ENCODE peak calls at places on chromosomes 1 and 21, in six cellular contexts. Q, E, C, I, F and M are unnamed samples.

GRCh38 chr1:16212251-16212961 is at the start of gene ARHGEF19:
- DNase-seq in Q (peak; percentile 66), E (peak; percentile 89), C (no peak), I (peak; percentile 79), F (no peak), M (no peak)

GRCh38 chr1:63152572-63152971 is 169.8 kb upstream of the FOXD3 start:
- DNase-seq in Q (no peak), E (no peak), C (no peak), I (no peak), F (no peak), M (no peak)

GRCh38 chr1:183282101-183282855 is 96.2 kb downstream of the LAMC2 start:
- DNase-seq in Q (peak; percentile 48), E (peak; percentile 92), C (no peak), I (no peak), F (no peak), M (no peak)

GRCh38 chr21:36323032-36323431 is 3.0 kb downstream of the MORC3 start:
- DNase-seq in Q (no peak), E (no peak), C (no peak), I (no peak), F (no peak), M (no peak)

GRCh38 chr1:85581802-85582686 is 1.5 kb downstream of the CCN1 start:
- DNase-seq in Q (peak; percentile 80), E (peak; percentile 54), C (peak; percentile 58), I (peak; percentile 43), F (no peak), M (no peak)

GRCh38 chr21:32437729-32438128 is 25.2 kb downstream of the EVA1C start:
- DNase-seq in Q (no peak), E (no peak), C (no peak), I (no peak), F (no peak), M (no peak)

GRCh38 chr1:10642403-10643080 is 153.9 kb downstream of the CASZ1 start:
- DNase-seq in Q (no peak), E (no peak), C (no peak), I (no peak), F (no peak), M (no peak)

GRCh38 chr1:67580671-67581403 is 104.2 kb upstream of the GADD45A start:
- DNase-seq in Q (no peak), E (no peak), C (peak; percentile 56), I (no peak), F (no peak), M (no peak)

GRCh38 chr1:219710529-219711194 is 97.8 kb upstream of the ZC3H11B start:
- DNase-seq in Q (no peak), E (no peak), C (no peak), I (no peak), F (no peak), M (no peak)

GRCh38 chr1:61591316-61591715 is 133.6 kb downstream of the TM2D1 start:
- DNase-seq in Q (no peak), E (no peak), C (no peak), I (no peak), F (no peak), M (no peak)

GRCh38 chr1:227924838-227925574 is 22.7 kb downstream of the WNT9A start:
- DNase-seq in Q (no peak), E (no peak), C (peak; percentile 24), I (no peak), F (no peak), M (no peak)

GRCh38 chr1:119713538-119714456 is 2.1 kb downstream of the PHGDH start:
- DNase-seq in Q (no peak), E (no peak), C (no peak), I (peak; percentile 40), F (no peak), M (no peak)

GRCh38 chr1:67960766-67961165 is 89.7 kb downstream of the DIRAS3 start:
- DNase-seq in Q (no peak), E (no peak), C (no peak), I (no peak), F (no peak), M (no peak)

GRCh38 chr1:47996406-47997226 is 569 bp downstream of the TRABD2B start:
- DNase-seq in Q (no peak), E (peak; percentile 47), C (peak; percentile 55), I (peak; percentile 39), F (no peak), M (no peak)

GRCh38 chr1:77948841-77949424 is 29.9 kb downstream of the FUBP1 start:
- DNase-seq in Q (no peak), E (peak; percentile 23), C (no peak), I (no peak), F (no peak), M (no peak)

GRCh38 chr1:109769335-109770078 is 5.8 kb upstream of the EPS8L3 start:
- DNase-seq in Q (peak; percentile 5), E (peak; percentile 4), C (peak; percentile 28), I (peak; percentile 4), F (no peak), M (peak; percentile 21)

GRCh38 chr1:53681647-53682368 is 57.2 kb downstream of the GLIS1 start:
- DNase-seq in Q (peak; percentile 76), E (peak; percentile 44), C (peak; percentile 62), I (peak; percentile 84), F (no peak), M (peak; percentile 11)

GRCh38 chr1:28819020-28819419 is 7.0 kb downstream of the OPRD1 start:
- DNase-seq in Q (no peak), E (no peak), C (no peak), I (no peak), F (no peak), M (no peak)

DNA sequence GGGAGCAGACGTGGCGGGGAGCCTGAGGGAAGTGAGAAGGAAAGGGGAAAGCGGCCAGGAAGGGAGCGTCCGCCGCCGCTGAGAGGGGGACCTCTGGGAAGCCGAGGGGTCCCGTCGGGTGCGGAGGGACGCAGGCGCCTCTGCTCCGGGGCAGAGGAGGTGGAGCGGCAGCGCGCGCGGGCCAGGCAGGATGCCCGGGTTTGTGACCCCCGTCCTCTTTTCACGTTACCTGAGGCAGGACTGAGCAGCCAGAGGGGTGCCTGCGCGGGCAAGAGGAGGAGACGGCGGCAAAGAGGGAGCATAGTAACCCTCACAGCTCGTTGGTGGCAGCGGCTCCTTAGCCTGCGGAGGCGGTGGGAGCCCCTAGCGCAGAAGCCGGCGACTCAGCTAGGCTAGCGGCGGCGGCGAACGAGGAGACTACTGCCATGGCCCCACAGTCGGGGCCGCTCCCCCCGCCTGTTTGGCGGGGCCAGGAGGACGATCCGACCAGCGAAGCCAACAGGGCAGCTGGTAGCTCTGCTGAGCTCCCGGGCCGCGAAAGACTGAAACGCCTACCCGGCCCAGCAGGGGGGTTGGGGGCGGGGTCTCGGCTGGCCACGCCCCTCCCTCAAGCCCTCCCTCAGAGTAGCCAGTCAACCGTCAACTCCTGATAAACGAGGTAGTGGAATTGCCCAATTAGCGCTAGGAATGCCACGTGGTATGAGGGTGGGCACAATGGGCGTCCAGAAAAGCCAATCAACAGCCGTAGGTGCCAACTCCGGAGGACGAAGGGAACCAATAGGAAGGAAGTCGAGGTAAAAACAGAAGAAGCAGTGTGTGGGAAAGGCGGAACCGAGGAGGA is at the start of gene TESK2:
- DNase-seq in Q (peak; percentile 99), E (peak; percentile 99), C (peak; percentile 98), I (peak; percentile 98), F (peak; percentile 95), M (peak; percentile 98)
- TF ChIP-seq CTCF in Q (no peak), E (no peak), C (no peak), I (no peak), F (peak; percentile 44), M (peak; percentile 27)

GRCh38 chr1:180186831-180187230 is 32.2 kb downstream of the QSOX1 start:
- DNase-seq in Q (no peak), E (no peak), C (no peak), I (no peak), F (no peak), M (no peak)

GRCh38 chr1:180188679-180189175 is 34.1 kb downstream of the QSOX1 start:
- DNase-seq in Q (no peak), E (no peak), C (no peak), I (no peak), F (no peak), M (no peak)

GRCh38 chr1:180190091-180190490 is 35.4 kb downstream of the QSOX1 start:
- DNase-seq in Q (no peak), E (no peak), C (no peak), I (no peak), F (no peak), M (no peak)

GRCh38 chr1:180187626-180188025 is 33.0 kb downstream of the QSOX1 start:
- DNase-seq in Q (no peak), E (no peak), C (no peak), I (no peak), F (no peak), M (no peak)

GRCh38 chr1:180188103-180188506 is 33.4 kb downstream of the QSOX1 start:
- DNase-seq in Q (peak; percentile 80), E (peak; percentile 45), C (peak; percentile 69), I (peak; percentile 81), F (no peak), M (peak; percentile 31)
- TF ChIP-seq CTCF in Q (peak; percentile 85), E (no peak), C (peak; percentile 55), I (peak; percentile 79), F (peak; percentile 46), M (peak; percentile 57)

DNA sequence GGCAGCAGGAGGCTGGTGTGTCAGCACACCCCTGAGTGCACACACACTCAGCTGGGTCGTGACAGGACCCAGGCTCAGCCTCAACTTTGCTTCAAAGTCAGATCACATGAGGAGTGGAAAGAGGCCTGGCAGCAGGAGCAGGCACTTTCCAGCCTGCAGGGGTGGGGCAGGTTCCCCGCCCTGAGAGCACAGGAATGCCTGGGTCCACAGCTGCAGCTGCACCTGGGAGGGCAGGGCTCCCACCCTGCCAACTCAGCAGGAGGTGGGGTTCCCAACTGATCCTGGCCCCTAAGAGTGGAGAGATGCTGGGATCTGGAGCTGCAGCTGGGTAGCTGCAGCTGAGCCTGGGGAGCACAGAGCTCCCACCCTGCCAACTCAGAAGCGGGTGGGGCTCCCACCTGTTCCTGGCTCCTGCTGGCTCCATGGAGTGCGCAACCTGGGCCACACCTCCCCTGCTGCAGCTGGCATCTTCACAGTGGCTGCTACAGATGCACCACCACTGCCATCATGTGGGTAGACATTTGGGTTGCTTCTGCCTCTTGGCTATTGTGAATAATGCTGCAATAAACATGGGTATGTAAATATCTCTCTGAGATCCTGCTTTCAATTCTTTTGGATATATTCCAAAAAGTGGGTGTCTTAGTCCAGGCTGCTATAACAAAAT is 415.4 kb downstream of the TTLL7 start:
- DNase-seq in Q (no peak), E (no peak), C (no peak), I (peak; percentile 20), F (no peak), M (no peak)
- TF ChIP-seq CTCF in Q (no peak), E (no peak), C (no peak), I (no peak), F (no peak), M (peak; percentile 23)

DNA sequence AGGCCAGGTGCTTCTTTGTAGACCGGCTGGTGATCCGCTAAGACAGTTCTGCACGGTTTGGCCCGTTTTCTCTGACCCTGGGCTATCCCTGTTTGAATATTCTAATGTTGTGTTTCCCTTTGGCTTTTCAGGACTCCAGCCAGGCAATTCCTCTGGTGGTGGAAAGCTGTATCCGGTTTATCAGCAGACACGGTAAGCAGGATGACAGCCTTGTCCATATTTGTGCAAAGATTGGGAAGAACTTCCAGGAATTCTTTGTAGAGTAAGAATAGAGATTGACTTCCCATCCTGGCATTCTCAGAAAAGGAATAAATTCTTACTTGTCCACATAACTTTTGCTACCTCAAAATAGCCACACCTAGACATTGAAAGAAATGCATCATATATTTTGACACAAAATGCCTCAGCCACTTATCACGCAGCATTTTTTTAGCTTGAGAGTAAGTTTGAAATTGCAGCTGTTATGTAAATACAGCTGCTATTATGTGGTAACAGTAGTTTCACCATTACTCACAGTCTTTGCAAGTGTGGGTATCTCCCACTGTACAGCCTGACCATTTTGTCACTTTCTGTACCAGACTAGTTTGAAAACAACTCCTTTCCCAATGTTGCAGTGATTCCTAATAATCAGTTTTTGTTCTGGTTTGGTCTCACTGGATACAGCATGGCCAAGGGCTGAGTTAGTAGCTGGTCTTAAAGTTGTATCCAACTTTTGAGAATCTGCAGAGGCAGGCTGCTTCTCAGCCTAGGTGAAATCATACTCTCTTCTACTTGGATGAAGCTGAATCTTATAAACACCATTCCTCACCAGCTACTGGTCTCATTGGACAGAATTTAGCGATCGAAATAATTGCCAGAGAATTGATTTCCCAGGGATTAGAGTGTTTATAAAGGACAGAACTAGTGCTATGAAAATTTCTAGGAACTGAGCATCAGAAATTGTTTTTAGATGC is 40.0 kb upstream of the IKBKE start:
- DNase-seq in Q (no peak), E (no peak), C (no peak), I (no peak), F (no peak), M (no peak)
- TF ChIP-seq CTCF in Q (no peak), E (no peak), C (no peak), I (no peak), F (no peak), M (no peak)